ENCODE peak calls at places on chromosomes 11 and 22, in eight cellular contexts. F, N, H, C, M, V, R and G are unnamed samples.

GRCh38 chr22:32735516-32735915 is 66.0 kb upstream of the TIMP3 start:
- DNase-seq in F (no peak), N (no peak), H (no peak), C (no peak), M (no peak), V (no peak), R (no peak), G (no peak)

GRCh38 chr11:134033696-134034491 is 35.0 kb upstream of the JAM3 start:
- DNase-seq in F (peak), N (peak), H (no peak), C (peak), M (peak), V (peak), R (no peak), G (peak)

GRCh38 chr11:78380615-78381029 is 37.0 kb downstream of the GAB2 start:
- DNase-seq in F (peak), N (no peak), H (no peak), C (no peak), M (no peak), V (no peak), R (no peak), G (no peak)

GRCh38 chr11:14065153-14065552 is 102.6 kb downstream of the SPON1 start:
- DNase-seq in F (no peak), N (no peak), H (no peak), C (no peak), M (no peak), V (no peak), R (no peak), G (no peak)

GRCh38 chr11:93020248-93021088 is 51.0 kb downstream of the MTNR1B start:
- DNase-seq in F (peak), N (peak), H (peak), C (no peak), M (no peak), V (no peak), R (no peak), G (no peak)

GRCh38 chr22:37311761-37312312 is 29.5 kb downstream of the CYTH4 start:
- DNase-seq in F (no peak), N (no peak), H (no peak), C (no peak), M (no peak), V (no peak), R (no peak), G (no peak)

GRCh38 chr11:15671216-15671615 is 556.5 kb downstream of the INSC start:
- DNase-seq in F (no peak), N (no peak), H (no peak), C (no peak), M (no peak), V (no peak), R (no peak), G (no peak)

GRCh38 chr11:76824083-76824939 is 36.4 kb upstream of the ACER3 start:
- DNase-seq in F (peak), N (no peak), H (no peak), C (no peak), M (no peak), V (no peak), R (no peak), G (no peak)

GRCh38 chr11:22780914-22781593 is 48.5 kb downstream of the SVIP start:
- DNase-seq in F (no peak), N (no peak), H (no peak), C (no peak), M (no peak), V (no peak), R (no peak), G (no peak)

GRCh38 chr11:37786214-37786755 is 1188.2 kb upstream of the RAG2 start:
- DNase-seq in F (peak), N (no peak), H (no peak), C (no peak), M (no peak), V (no peak), R (no peak), G (no peak)

GRCh38 chr22:43183496-43184263 is 3.3 kb downstream of the TTLL12 start:
- DNase-seq in F (peak), N (peak), H (no peak), C (no peak), M (no peak), V (peak), R (no peak), G (no peak)

GRCh38 chr11:128828350-128828749 is 38.7 kb downstream of the KCNJ1 start:
- DNase-seq in F (no peak), N (no peak), H (no peak), C (no peak), M (no peak), V (no peak), R (no peak), G (no peak)

GRCh38 chr11:72591785-72592490 is 82.3 kb downstream of the PDE2A start:
- DNase-seq in F (no peak), N (no peak), H (no peak), C (no peak), M (no peak), V (no peak), R (no peak), G (no peak)

GRCh38 chr22:20087319-20088262 is 7.5 kb downstream of the DGCR8 start:
- DNase-seq in F (no peak), N (no peak), H (no peak), C (no peak), M (no peak), V (peak), R (no peak), G (no peak)

GRCh38 chr11:107493117-107493516 is 35.5 kb upstream of the CWF19L2 start:
- DNase-seq in F (peak), N (no peak), H (peak), C (no peak), M (no peak), V (no peak), R (peak), G (no peak)

GRCh38 chr11:126140106-126140931 is 71.1 kb downstream of the RPUSD4 start:
- DNase-seq in F (peak), N (no peak), H (no peak), C (no peak), M (no peak), V (no peak), R (no peak), G (peak)

GRCh38 chr11:62439785-62440602 is 21.2 kb downstream of the SCGB1A1 start:
- DNase-seq in F (peak), N (peak), H (no peak), C (peak), M (peak), V (no peak), R (no peak), G (no peak)

GRCh38 chr22:11253000-11253511 is 4274.9 kb upstream of the OR11H1 start:
- DNase-seq in F (no peak), N (no peak), H (no peak), C (peak), M (peak), V (peak), R (peak), G (no peak)

GRCh38 chr11:111303476-111303875 is 5.1 kb downstream of the POU2AF3 start:
- DNase-seq in F (peak), N (no peak), H (peak), C (no peak), M (no peak), V (no peak), R (no peak), G (no peak)

GRCh38 chr11:69449320-69450063 is 32.0 kb upstream of the LINC01488 start:
- DNase-seq in F (peak), N (peak), H (no peak), C (peak), M (peak), V (peak), R (no peak), G (peak)

GRCh38 chr11:95337175-95337957 is 106.4 kb upstream of the SESN3 start:
- DNase-seq in F (peak), N (peak), H (no peak), C (peak), M (no peak), V (peak), R (peak), G (peak)

GRCh38 chr22:43079742-43080141 is 9.4 kb downstream of the TTLL1 start:
- DNase-seq in F (no peak), N (no peak), H (no peak), C (no peak), M (no peak), V (no peak), R (no peak), G (no peak)

GRCh38 chr11:55571828-55572227 is at the start of gene OR4C16:
- DNase-seq in F (no peak), N (no peak), H (no peak), C (no peak), M (no peak), V (no peak), R (no peak), G (no peak)

GRCh38 chr22:44050766-44051747 is 27.0 kb downstream of the PARVB start:
- DNase-seq in F (no peak), N (no peak), H (no peak), C (no peak), M (no peak), V (no peak), R (no peak), G (no peak)

GRCh38 chr11:7186190-7186589 is 65.5 kb upstream of the SYT9 start:
- DNase-seq in F (no peak), N (no peak), H (no peak), C (no peak), M (no peak), V (no peak), R (no peak), G (no peak)

GRCh38 chr11:116641561-116642045 is 131.2 kb downstream of the BUD13 start:
- DNase-seq in F (peak), N (peak), H (peak), C (no peak), M (peak), V (peak), R (no peak), G (peak)

GRCh38 chr22:39698106-39698505 is 127.6 kb downstream of the CACNA1I start:
- DNase-seq in F (no peak), N (no peak), H (no peak), C (no peak), M (no peak), V (no peak), R (no peak), G (no peak)

GRCh38 chr11:75563978-75564552 is 2.0 kb downstream of the SERPINH1 start:
- DNase-seq in F (peak), N (peak), H (no peak), C (peak), M (peak), V (peak), R (no peak), G (no peak)

GRCh38 chr22:37681001-37681424 is 5.1 kb upstream of the NOL12 start:
- DNase-seq in F (no peak), N (no peak), H (no peak), C (no peak), M (no peak), V (no peak), R (no peak), G (no peak)

GRCh38 chr11:113722934-113723333 is 16.8 kb upstream of the TMPRSS5 start:
- DNase-seq in F (no peak), N (no peak), H (no peak), C (no peak), M (no peak), V (no peak), R (no peak), G (no peak)

GRCh38 chr22:20524004-20524481 is 16.6 kb downstream of the MED15 start:
- DNase-seq in F (no peak), N (no peak), H (no peak), C (no peak), M (no peak), V (no peak), R (no peak), G (no peak)

DNA sequence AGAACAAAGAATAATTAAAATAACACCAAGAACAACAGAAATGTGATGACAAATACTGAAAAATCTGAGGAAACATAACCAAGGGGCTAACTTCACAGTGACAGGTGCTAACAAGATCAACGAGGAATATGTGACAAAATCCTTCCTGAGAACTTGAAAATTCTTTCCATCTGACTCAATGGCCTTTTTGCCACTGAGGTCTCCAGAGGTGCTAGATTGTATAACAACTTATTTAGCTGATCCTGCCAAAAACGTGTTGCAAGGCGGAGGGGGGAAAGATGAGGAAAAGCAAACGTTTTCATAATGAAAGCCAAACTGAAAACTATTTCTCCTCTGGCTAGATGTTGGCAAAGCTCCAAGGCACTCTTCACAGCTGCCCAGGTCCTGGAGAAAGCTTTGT is 364.5 kb downstream of the NTM start:
- DNase-seq in F (peak), N (no peak), H (no peak), C (no peak), M (no peak), V (no peak), R (no peak), G (no peak)
- H3K4me3 ChIP-seq in F (no peak), N (no peak), H (no peak), C (no peak), M (no peak), V (no peak), R (no peak), G (no peak)

GRCh38 chr11:119780264-119780953 is 51.4 kb upstream of the NECTIN1 start:
- DNase-seq in F (peak), N (no peak), H (no peak), C (no peak), M (no peak), V (peak), R (no peak), G (no peak)
- TF ChIP-seq CTCF in F (no peak), N (no peak), H (no peak), C (no peak), M (no peak), V (no peak), R (no peak), G (no peak)

GRCh38 chr11:9757809-9758675 is 94.2 kb downstream of the SWAP70 start:
- DNase-seq in F (peak), N (peak), H (peak), C (peak), M (peak), V (peak), R (peak), G (peak)

GRCh38 chr11:9758676-9759518 is 95.0 kb downstream of the SWAP70 start:
- DNase-seq in F (peak), N (peak), H (peak), C (peak), M (no peak), V (peak), R (no peak), G (peak)

GRCh38 chr11:9755561-9755960 is 91.7 kb downstream of the SWAP70 start:
- DNase-seq in F (peak), N (no peak), H (no peak), C (no peak), M (no peak), V (no peak), R (no peak), G (no peak)

GRCh38 chr11:9756461-9756860 is 92.6 kb downstream of the SWAP70 start:
- DNase-seq in F (no peak), N (no peak), H (no peak), C (no peak), M (no peak), V (peak), R (no peak), G (peak)

DNA sequence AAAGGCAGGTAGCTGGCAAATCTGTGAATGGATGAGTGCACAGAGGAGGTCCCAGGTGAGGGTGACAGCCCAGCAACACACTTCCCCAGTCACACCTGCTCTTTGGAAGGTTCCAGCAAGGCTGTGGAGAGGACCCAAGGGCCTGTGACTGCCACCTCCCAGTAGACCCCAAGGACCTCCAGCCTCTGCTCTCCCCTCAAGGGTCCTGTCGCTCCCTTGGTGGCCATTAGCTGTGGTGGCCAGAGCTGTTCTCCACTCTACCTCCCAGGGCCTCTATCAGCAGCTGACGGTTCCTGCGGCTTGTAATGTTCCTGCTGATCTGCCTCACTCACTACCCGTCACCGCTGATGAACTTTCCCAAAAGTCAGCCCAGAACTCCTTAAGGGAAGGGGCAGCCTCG is 93.0 kb downstream of the SWAP70 start:
- DNase-seq in F (no peak), N (no peak), H (no peak), C (no peak), M (no peak), V (no peak), R (no peak), G (no peak)
- H3K27ac ChIP-seq in F (no peak), N (no peak), H (peak), C (no peak), M (no peak), V (peak), R (peak), G (no peak)

DNA sequence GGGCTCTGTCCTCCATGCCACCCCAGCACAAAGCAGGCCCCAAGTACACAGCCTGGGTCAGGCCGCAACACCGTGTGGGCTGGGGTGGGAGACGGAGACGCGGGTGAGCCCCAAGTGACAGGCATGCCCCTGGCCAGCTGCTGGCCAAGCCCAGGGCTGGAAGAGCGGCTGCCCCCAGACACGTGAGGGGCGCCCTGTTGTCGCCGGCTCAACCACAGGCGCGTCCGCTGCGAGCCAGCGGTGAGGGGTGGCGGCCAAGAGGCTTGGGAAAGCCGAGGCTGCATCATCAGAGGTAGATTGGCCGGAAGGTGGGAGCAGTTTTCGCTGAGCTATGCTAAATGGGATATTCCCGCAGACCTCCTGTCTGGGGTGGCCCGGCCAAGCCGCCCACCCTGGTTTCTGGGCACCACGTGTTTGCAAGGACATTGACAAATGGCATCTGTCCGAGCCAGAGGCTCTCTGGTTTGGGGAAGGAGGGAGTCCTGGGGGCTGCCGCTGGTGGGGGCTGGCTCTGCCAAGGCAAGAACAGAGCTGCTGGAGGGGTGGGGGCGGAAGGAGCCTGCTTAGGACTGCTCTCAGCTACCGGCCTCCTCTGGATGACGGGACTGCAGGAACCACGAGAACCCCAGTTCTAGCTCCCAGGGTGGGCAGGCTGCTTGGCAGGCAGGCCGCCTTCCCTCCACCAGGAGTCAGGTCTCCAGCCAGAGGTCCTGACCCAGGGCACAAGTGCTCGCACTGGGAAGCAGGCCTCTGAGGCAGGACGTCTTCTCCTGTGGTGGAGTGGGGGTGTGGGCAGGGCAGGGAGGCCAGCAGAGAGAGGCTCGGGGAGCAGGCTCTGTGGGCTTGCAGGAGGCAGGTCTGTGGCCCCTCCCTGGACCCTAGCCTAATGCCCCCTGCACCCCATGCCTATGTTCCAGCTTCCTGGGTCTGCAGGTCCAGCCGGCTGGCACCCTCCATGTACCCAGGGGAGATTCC is 552 bp downstream of the PRR33 start:
- DNase-seq in F (no peak), N (peak), H (no peak), C (peak), M (no peak), V (no peak), R (peak), G (no peak)
- H3K4me3 ChIP-seq in F (no peak), N (no peak), H (no peak), C (peak), M (no peak), V (no peak), R (no peak), G (no peak)

DNA sequence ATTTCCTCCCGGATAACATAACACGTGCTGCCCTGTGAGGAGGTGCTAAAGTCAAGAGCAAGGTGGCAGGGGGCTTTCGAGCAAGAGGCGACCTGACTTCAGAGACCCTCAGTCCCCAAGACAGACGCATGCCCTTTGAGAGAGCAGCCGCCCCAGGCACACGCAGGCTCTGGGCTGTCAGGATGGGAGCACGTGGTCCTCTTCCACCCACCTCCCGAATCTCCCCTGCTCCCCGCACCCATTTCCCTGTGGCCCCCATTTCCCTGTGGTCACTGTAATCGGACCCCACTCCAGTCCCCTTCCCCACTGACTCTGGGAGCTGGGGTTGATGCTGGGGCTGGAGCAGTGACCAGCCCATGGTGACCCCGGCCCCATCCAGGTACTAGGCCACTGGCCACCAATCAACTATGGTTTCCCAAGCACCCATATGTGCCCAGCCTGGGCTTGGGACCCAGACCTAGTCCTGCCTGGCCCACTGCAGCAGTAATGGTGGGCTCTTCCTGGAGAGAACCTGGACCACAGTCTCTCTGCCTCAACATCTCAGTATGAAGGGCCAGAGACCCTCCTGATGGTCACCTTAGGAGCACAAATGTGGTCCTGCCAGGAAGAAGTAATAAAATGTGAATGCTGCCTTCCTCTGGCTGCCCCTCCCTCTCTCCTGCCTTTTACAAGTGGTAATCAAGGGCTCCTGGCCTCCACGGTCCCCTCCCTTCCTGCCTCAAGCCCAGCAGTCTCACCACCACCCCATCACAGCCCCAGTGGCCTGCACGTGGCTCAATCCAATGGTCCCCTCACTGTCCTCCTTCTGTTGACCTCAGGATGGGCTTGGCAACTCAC is 39.0 kb downstream of the IGLL5 start:
- DNase-seq in F (no peak), N (no peak), H (no peak), C (no peak), M (no peak), V (peak), R (no peak), G (no peak)
- TF ChIP-seq CTCF in F (no peak), N (no peak), H (no peak), C (no peak), M (no peak), V (no peak), R (no peak), G (no peak)

GRCh38 chr22:34808618-34809017 is 257.3 kb upstream of the ISX start:
- DNase-seq in F (no peak), N (no peak), H (no peak), C (no peak), M (no peak), V (no peak), R (no peak), G (no peak)
- H3K27ac ChIP-seq in F (no peak), N (no peak), H (no peak), C (no peak), M (no peak), V (no peak), R (no peak), G (no peak)